ENCODE peak calls at places on chromosomes 16 and 17, in five cellular contexts. One of them, this sample, is unnamed.

GRCh38 chr16:49345829-49346228 is 27.8 kb upstream of the C16orf78 start:
- DNase-seq in tibial artery: no peak
- DNase-seq in heart right ventricle: no peak
- DNase-seq in CD8-positive, alpha-beta T cell: no peak
- DNase-seq in WERI-Rb-1: no peak
- DNase-seq in this sample: no peak

GRCh38 chr16:70294385-70295029 is 4.5 kb upstream of the DDX19B start:
- DNase-seq in tibial artery: no peak
- DNase-seq in WERI-Rb-1: no peak
- DNase-seq in CD8-positive, alpha-beta T cell: no peak
- DNase-seq in heart right ventricle: no peak
- DNase-seq in this sample: no peak

GRCh38 chr17:12730931-12731521 is 58.3 kb upstream of the ARHGAP44 start:
- DNase-seq in tibial artery: peak; percentile 84
- DNase-seq in WERI-Rb-1: no peak
- DNase-seq in CD8-positive, alpha-beta T cell: no peak
- DNase-seq in heart right ventricle: peak; percentile 87
- DNase-seq in this sample: peak; percentile 35

GRCh38 chr17:49995055-49995738 is at the start of gene DLX3:
- DNase-seq in heart right ventricle: peak; percentile 64
- DNase-seq in tibial artery: peak; percentile 74
- DNase-seq in WERI-Rb-1: peak; percentile 96
- DNase-seq in CD8-positive, alpha-beta T cell: no peak
- DNase-seq in this sample: peak; percentile 68

GRCh38 chr16:73176577-73177013 is 128.7 kb upstream of the ZFHX3 start:
- DNase-seq in heart right ventricle: no peak
- DNase-seq in tibial artery: no peak
- DNase-seq in WERI-Rb-1: no peak
- DNase-seq in CD8-positive, alpha-beta T cell: no peak
- DNase-seq in this sample: peak; percentile 97

GRCh38 chr16:17921357-17921978 is 415.1 kb downstream of the NPIPA8 start:
- DNase-seq in CD8-positive, alpha-beta T cell: peak; percentile 14
- DNase-seq in heart right ventricle: no peak
- DNase-seq in tibial artery: no peak
- DNase-seq in WERI-Rb-1: peak; percentile 80
- DNase-seq in this sample: peak; percentile 10

GRCh38 chr17:41824086-41824485 is 11.3 kb downstream of the FKBP10 start:
- DNase-seq in WERI-Rb-1: peak; percentile 92
- DNase-seq in heart right ventricle: no peak
- DNase-seq in tibial artery: no peak
- DNase-seq in CD8-positive, alpha-beta T cell: no peak
- DNase-seq in this sample: no peak

GRCh38 chr17:41474863-41475262 is 6.1 kb downstream of the KRT35 start:
- DNase-seq in heart right ventricle: peak; percentile 57
- DNase-seq in CD8-positive, alpha-beta T cell: no peak
- DNase-seq in WERI-Rb-1: no peak
- DNase-seq in tibial artery: no peak
- DNase-seq in this sample: no peak

GRCh38 chr16:90026135-90026534 is 6.9 kb upstream of the DBNDD1 start:
- DNase-seq in heart right ventricle: no peak
- DNase-seq in CD8-positive, alpha-beta T cell: no peak
- DNase-seq in WERI-Rb-1: no peak
- DNase-seq in tibial artery: no peak
- DNase-seq in this sample: no peak

GRCh38 chr17:72839086-72839728 is 253.3 kb downstream of the SLC39A11 start:
- DNase-seq in WERI-Rb-1: no peak
- DNase-seq in CD8-positive, alpha-beta T cell: no peak
- DNase-seq in heart right ventricle: peak; percentile 4
- DNase-seq in tibial artery: no peak
- DNase-seq in this sample: no peak

GRCh38 chr16:58614860-58615259 is 14.8 kb downstream of the CNOT1 start:
- DNase-seq in heart right ventricle: no peak
- DNase-seq in WERI-Rb-1: no peak
- DNase-seq in tibial artery: no peak
- DNase-seq in CD8-positive, alpha-beta T cell: no peak
- DNase-seq in this sample: no peak

GRCh38 chr16:85361441-85362118 is 249.3 kb upstream of the CIBAR2 start:
- DNase-seq in heart right ventricle: no peak
- DNase-seq in WERI-Rb-1: no peak
- DNase-seq in CD8-positive, alpha-beta T cell: no peak
- DNase-seq in tibial artery: no peak
- DNase-seq in this sample: no peak

GRCh38 chr17:40095944-40096791 is 4.2 kb downstream of the NR1D1 start:
- DNase-seq in WERI-Rb-1: no peak
- DNase-seq in tibial artery: peak; percentile 67
- DNase-seq in heart right ventricle: peak; percentile 70
- DNase-seq in CD8-positive, alpha-beta T cell: peak; percentile 73
- DNase-seq in this sample: no peak

GRCh38 chr16:50376997-50377396 is 8.2 kb upstream of the BRD7 start:
- DNase-seq in CD8-positive, alpha-beta T cell: no peak
- DNase-seq in heart right ventricle: no peak
- DNase-seq in tibial artery: no peak
- DNase-seq in WERI-Rb-1: no peak
- DNase-seq in this sample: no peak

GRCh38 chr17:58276423-58276822 is 4.3 kb downstream of the MPO start:
- DNase-seq in CD8-positive, alpha-beta T cell: no peak
- DNase-seq in tibial artery: no peak
- DNase-seq in WERI-Rb-1: no peak
- DNase-seq in heart right ventricle: no peak
- DNase-seq in this sample: no peak

GRCh38 chr16:47853635-47854034 is 302.2 kb downstream of the ABCC12 start:
- DNase-seq in WERI-Rb-1: no peak
- DNase-seq in heart right ventricle: no peak
- DNase-seq in tibial artery: no peak
- DNase-seq in CD8-positive, alpha-beta T cell: no peak
- DNase-seq in this sample: no peak

GRCh38 chr16:50068550-50068949 is 2.8 kb downstream of the HEATR3 start:
- DNase-seq in WERI-Rb-1: no peak
- DNase-seq in tibial artery: no peak
- DNase-seq in CD8-positive, alpha-beta T cell: no peak
- DNase-seq in heart right ventricle: no peak
- DNase-seq in this sample: no peak

GRCh38 chr17:80187090-80187489 is 17.3 kb downstream of the CARD14 start:
- DNase-seq in tibial artery: no peak
- DNase-seq in heart right ventricle: no peak
- DNase-seq in CD8-positive, alpha-beta T cell: no peak
- DNase-seq in WERI-Rb-1: no peak
- DNase-seq in this sample: peak; percentile 81

GRCh38 chr16:75227361-75228142 is 8.8 kb downstream of the CTRB1 start:
- DNase-seq in heart right ventricle: no peak
- DNase-seq in WERI-Rb-1: peak; percentile 8
- DNase-seq in CD8-positive, alpha-beta T cell: no peak
- DNase-seq in tibial artery: no peak
- DNase-seq in this sample: no peak

GRCh38 chr17:47862621-47863440 is 11.9 kb upstream of the SP6 start:
- DNase-seq in CD8-positive, alpha-beta T cell: no peak
- DNase-seq in heart right ventricle: no peak
- DNase-seq in WERI-Rb-1: no peak
- DNase-seq in tibial artery: no peak
- DNase-seq in this sample: peak; percentile 88

GRCh38 chr17:77611791-77612466 is 346.6 kb upstream of the TNRC6C start:
- DNase-seq in WERI-Rb-1: peak; percentile 3
- DNase-seq in CD8-positive, alpha-beta T cell: no peak
- DNase-seq in heart right ventricle: no peak
- DNase-seq in tibial artery: no peak
- DNase-seq in this sample: no peak

GRCh38 chr16:70253291-70254094 is 1.8 kb upstream of the EXOSC6 start:
- DNase-seq in WERI-Rb-1: peak; percentile 49
- DNase-seq in tibial artery: no peak
- DNase-seq in CD8-positive, alpha-beta T cell: no peak
- DNase-seq in heart right ventricle: peak; percentile 30
- DNase-seq in this sample: peak; percentile 33

GRCh38 chr16:57153841-57154240 is 32.0 kb downstream of the PSME3IP1 start:
- DNase-seq in heart right ventricle: no peak
- DNase-seq in tibial artery: no peak
- DNase-seq in CD8-positive, alpha-beta T cell: no peak
- DNase-seq in WERI-Rb-1: no peak
- DNase-seq in this sample: no peak

GRCh38 chr16:27520982-27521673 is 28.6 kb downstream of the GTF3C1 start:
- DNase-seq in WERI-Rb-1: peak; percentile 87
- DNase-seq in CD8-positive, alpha-beta T cell: no peak
- DNase-seq in heart right ventricle: peak; percentile 88
- DNase-seq in tibial artery: peak; percentile 41
- DNase-seq in this sample: peak; percentile 31

GRCh38 chr16:81717662-81718189 is 61.4 kb upstream of the PLCG2 start:
- DNase-seq in WERI-Rb-1: no peak
- DNase-seq in heart right ventricle: no peak
- DNase-seq in CD8-positive, alpha-beta T cell: no peak
- DNase-seq in tibial artery: no peak
- DNase-seq in this sample: no peak

GRCh38 chr17:32755045-32755805 is 121.7 kb downstream of the MYO1D start:
- DNase-seq in CD8-positive, alpha-beta T cell: no peak
- DNase-seq in heart right ventricle: no peak
- DNase-seq in tibial artery: no peak
- DNase-seq in WERI-Rb-1: no peak
- DNase-seq in this sample: peak; percentile 68

GRCh38 chr17:17952691-17953090 is 19.5 kb downstream of the TOM1L2 start:
- DNase-seq in WERI-Rb-1: no peak
- DNase-seq in tibial artery: no peak
- DNase-seq in CD8-positive, alpha-beta T cell: no peak
- DNase-seq in heart right ventricle: no peak
- DNase-seq in this sample: no peak

GRCh38 chr16:69350536-69351133 is 951 bp downstream of the TMED6 start:
- DNase-seq in tibial artery: no peak
- DNase-seq in WERI-Rb-1: no peak
- DNase-seq in heart right ventricle: no peak
- DNase-seq in CD8-positive, alpha-beta T cell: no peak
- DNase-seq in this sample: no peak

GRCh38 chr16:27452569-27453475 is 50.8 kb downstream of the IL21R start:
- DNase-seq in CD8-positive, alpha-beta T cell: no peak
- DNase-seq in tibial artery: no peak
- DNase-seq in heart right ventricle: no peak
- DNase-seq in WERI-Rb-1: no peak
- DNase-seq in this sample: no peak

GRCh38 chr16:11325404-11326083 is 19.7 kb upstream of the RMI2 start:
- DNase-seq in tibial artery: no peak
- DNase-seq in CD8-positive, alpha-beta T cell: no peak
- DNase-seq in WERI-Rb-1: no peak
- DNase-seq in heart right ventricle: no peak
- DNase-seq in this sample: no peak

GRCh38 chr16:64882385-64882784 is 239.5 kb downstream of the CDH11 start:
- DNase-seq in WERI-Rb-1: no peak
- DNase-seq in CD8-positive, alpha-beta T cell: no peak
- DNase-seq in tibial artery: peak; percentile 38
- DNase-seq in heart right ventricle: peak; percentile 19
- DNase-seq in this sample: no peak

GRCh38 chr17:40443196-40443987 is at the start of gene IGFBP4:
- DNase-seq in CD8-positive, alpha-beta T cell: peak; percentile 60
- DNase-seq in tibial artery: peak; percentile 79
- DNase-seq in heart right ventricle: peak; percentile 85
- DNase-seq in WERI-Rb-1: peak; percentile 92
- DNase-seq in this sample: peak; percentile 37

DNA sequence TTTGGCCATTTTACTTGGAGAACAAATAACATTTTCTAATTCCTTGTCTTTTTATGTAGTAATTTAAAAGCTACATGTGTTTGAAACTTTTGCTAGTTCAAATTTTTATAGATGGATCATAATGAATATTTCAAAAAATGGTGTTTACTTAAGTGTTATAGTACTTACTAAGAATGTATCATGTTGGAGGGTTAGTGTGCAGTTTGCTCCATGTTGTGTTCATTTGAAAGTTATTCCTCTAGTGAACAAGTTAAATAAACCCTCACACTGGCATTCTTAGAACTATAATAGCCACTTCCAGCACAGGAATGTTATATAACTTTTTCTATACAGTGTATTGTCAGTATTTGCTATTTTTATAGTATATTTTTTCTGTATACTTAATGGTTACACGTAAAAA is 62.8 kb downstream of the MRTFB start:
- DNase-seq in tibial artery: no peak
- DNase-seq in heart right ventricle: no peak
- DNase-seq in CD8-positive, alpha-beta T cell: no peak
- DNase-seq in WERI-Rb-1: no peak
- DNase-seq in this sample: no peak
- H3K4me3 ChIP-seq in tibial artery: no peak overlapping the region
- H3K4me3 ChIP-seq in heart right ventricle: no peak overlapping the region
- H3K4me3 ChIP-seq in CD8-positive, alpha-beta T cell: no peak overlapping the region
- H3K4me3 ChIP-seq in WERI-Rb-1: no peak overlapping the region
- H3K4me3 ChIP-seq in this sample: no peak overlapping the region

DNA sequence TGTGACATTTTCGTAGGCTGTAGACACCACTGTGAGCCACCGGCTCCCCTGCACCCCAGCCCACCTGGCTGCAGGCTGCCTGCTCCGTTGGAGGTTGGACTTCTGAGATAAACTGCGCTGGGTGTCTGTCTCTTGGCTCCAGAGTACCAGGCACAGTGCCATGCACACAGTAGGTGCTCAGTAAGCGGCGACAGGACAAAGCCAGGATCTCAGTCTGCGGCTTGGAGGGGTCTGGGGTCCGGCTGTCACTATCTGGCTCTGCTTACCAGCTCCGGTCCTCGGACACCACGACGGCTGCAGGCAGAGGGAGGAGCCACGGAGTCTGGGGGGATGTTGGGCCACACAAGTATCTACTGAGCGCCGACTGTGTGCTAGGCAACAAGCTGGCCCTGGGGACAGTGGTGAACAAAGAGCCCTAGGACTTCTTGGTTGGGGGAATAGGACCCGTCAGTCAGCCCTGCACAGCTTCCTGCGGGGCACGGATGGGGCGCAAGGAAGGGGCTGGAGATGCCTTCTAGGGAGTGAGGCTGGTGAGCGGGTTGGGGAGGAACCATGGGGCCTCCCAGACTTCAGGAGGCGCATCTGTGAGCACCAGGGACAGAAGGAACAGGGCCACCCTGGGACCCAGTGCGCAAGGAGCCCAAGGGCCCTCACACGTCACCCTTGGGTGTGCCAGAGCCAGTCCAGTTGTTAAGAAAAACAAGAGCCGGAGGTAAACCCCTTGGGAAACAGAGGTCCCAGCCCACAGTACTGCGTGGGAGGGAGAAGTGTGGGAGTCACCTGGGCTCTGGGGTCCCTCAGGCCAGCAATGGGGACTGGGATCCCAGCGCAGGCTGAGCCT is 17.3 kb downstream of the JPH3 start:
- DNase-seq in WERI-Rb-1: no peak
- DNase-seq in tibial artery: no peak
- DNase-seq in CD8-positive, alpha-beta T cell: no peak
- DNase-seq in heart right ventricle: no peak
- DNase-seq in this sample: no peak
- H3K27me3 ChIP-seq in WERI-Rb-1: no peaks in the 10 kb centered on the region
- H3K27me3 ChIP-seq in tibial artery: no peaks in the 10 kb centered on the region
- H3K27me3 ChIP-seq in CD8-positive, alpha-beta T cell: no peaks in the 10 kb centered on the region
- H3K27me3 ChIP-seq in heart right ventricle: peaks cover 48% of the 10 kb centered on the region
- H3K27me3 ChIP-seq in this sample: no peaks in the 10 kb centered on the region

GRCh38 chr16:54062361-54063346 is 223.9 kb downstream of the IRX3 start:
- DNase-seq in heart right ventricle: peak; percentile 15
- DNase-seq in tibial artery: no peak
- DNase-seq in WERI-Rb-1: peak; percentile 14
- DNase-seq in CD8-positive, alpha-beta T cell: no peak
- DNase-seq in this sample: no peak
- TF ChIP-seq CTCF in heart right ventricle: peak; percentile 29
- TF ChIP-seq CTCF in tibial artery: no peak
- TF ChIP-seq CTCF in WERI-Rb-1: peak; percentile 30
- TF ChIP-seq CTCF in CD8-positive, alpha-beta T cell: no peak
- TF ChIP-seq CTCF in this sample: no peak

DNA sequence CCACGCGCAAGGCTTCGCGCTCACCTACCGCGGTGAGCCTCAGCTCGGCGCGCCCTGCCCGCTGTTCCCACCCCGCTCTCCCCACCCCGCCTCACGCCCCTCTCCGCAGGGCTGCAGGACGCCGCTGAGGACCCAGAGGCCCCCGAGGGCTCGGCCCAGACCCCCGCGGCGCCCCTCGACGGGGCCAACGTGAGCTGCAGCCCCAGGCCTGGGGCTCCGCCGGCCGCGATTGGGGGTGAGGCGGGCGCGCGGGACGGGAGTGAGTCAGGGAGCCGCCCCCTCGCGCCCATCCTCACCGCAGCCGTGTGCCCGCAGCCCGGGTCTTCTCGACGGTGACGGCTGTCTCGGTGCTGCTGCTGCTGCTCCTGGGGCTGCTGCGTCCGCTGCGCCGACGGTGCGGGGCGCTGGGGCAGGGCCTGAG is 1.9 kb upstream of the PAQR4 start:
- DNase-seq in tibial artery: no peak
- DNase-seq in CD8-positive, alpha-beta T cell: no peak
- DNase-seq in heart right ventricle: no peak
- DNase-seq in WERI-Rb-1: no peak
- DNase-seq in this sample: no peak
- H3K4me3 ChIP-seq in tibial artery: no peak overlapping the region
- H3K4me3 ChIP-seq in CD8-positive, alpha-beta T cell: no peak overlapping the region
- H3K4me3 ChIP-seq in heart right ventricle: peak overlapping the region; percentile 37
- H3K4me3 ChIP-seq in WERI-Rb-1: no peak overlapping the region
- H3K4me3 ChIP-seq in this sample: no peak overlapping the region

This sample was measured in bronchial epithelial cell.